ENCODE peak calls at places on chromosomes 16 and 17, in six cellular contexts. O is bronchial epithelial cell, K is cardiac fibroblast, N is AG09309, E is left ventricle myocardium inferior, Z is adrenal gland. G is an unnamed sample.

GRCh38 chr16:85306071-85306792 is 194.0 kb upstream of the CIBAR2 start:
- DNase-seq in O (peak; percentile 86), K (peak; percentile 75), N (peak; percentile 35), E (peak; percentile 84), Z (peak; percentile 71), G (peak; percentile 75)

GRCh38 chr17:58960068-58960467 is 146.6 kb downstream of the TRIM37 start:
- DNase-seq in O (peak; percentile 78), K (peak; percentile 82), N (peak; percentile 38), E (no peak), Z (no peak), G (peak; percentile 85)

GRCh38 chr17:42287305-42288077 is 807 bp upstream of the STAT5A start:
- DNase-seq in O (no peak), K (no peak), N (no peak), E (peak; percentile 42), Z (peak; percentile 67), G (no peak)

GRCh38 chr17:31226373-31226772 is 70.7 kb downstream of the OMG start:
- DNase-seq in O (no peak), K (no peak), N (no peak), E (no peak), Z (no peak), G (no peak)

GRCh38 chr16:31351937-31352315 is 3.0 kb upstream of the ITGAX start:
- DNase-seq in O (no peak), K (peak; percentile 20), N (no peak), E (no peak), Z (no peak), G (no peak)

GRCh38 chr17:3636908-3637373 is 381 bp downstream of the CTNS start:
- DNase-seq in O (no peak), K (peak; percentile 8), N (no peak), E (no peak), Z (no peak), G (no peak)

GRCh38 chr17:15350777-15351486 is 9.5 kb upstream of the TEKT3 start:
- DNase-seq in O (no peak), K (no peak), N (no peak), E (no peak), Z (no peak), G (no peak)

GRCh38 chr17:1179635-1180433 is at the start of gene ABR:
- DNase-seq in O (no peak), K (peak; percentile 23), N (no peak), E (peak; percentile 55), Z (peak; percentile 72), G (no peak)

GRCh38 chr17:72970246-72970645 is 122.2 kb downstream of the SLC39A11 start:
- DNase-seq in O (no peak), K (no peak), N (no peak), E (no peak), Z (no peak), G (no peak)

GRCh38 chr16:27564226-27564625 is 14.3 kb downstream of the KATNIP start:
- DNase-seq in O (no peak), K (no peak), N (no peak), E (no peak), Z (no peak), G (no peak)

GRCh38 chr17:70610161-70610560 is 440.8 kb downstream of the KCNJ2 start:
- DNase-seq in O (no peak), K (no peak), N (no peak), E (no peak), Z (no peak), G (no peak)

GRCh38 chr16:86585821-86586611 is 7.7 kb downstream of the FOXL1 start:
- DNase-seq in O (peak; percentile 80), K (peak; percentile 87), N (no peak), E (no peak), Z (no peak), G (peak; percentile 82)

GRCh38 chr17:45812102-45812501 is 28.0 kb downstream of the CRHR1 start:
- DNase-seq in O (peak; percentile 38), K (peak; percentile 17), N (no peak), E (no peak), Z (no peak), G (peak; percentile 40)

GRCh38 chr17:81731271-81731670 is 19.2 kb downstream of the SLC25A10 start:
- DNase-seq in O (no peak), K (no peak), N (peak; percentile 67), E (no peak), Z (no peak), G (peak; percentile 47)

GRCh38 chr16:52237823-52238222 is 309.1 kb downstream of the TOX3 start:
- DNase-seq in O (no peak), K (no peak), N (no peak), E (no peak), Z (no peak), G (no peak)

GRCh38 chr16:88361775-88362174 is 21.0 kb upstream of the ZNF469 start:
- DNase-seq in O (no peak), K (no peak), N (no peak), E (no peak), Z (no peak), G (no peak)

GRCh38 chr16:8588703-8589292 is 1.5 kb downstream of the TMEM114 start:
- DNase-seq in O (no peak), K (no peak), N (no peak), E (no peak), Z (no peak), G (no peak)

GRCh38 chr17:41800601-41801373 is 11.0 kb downstream of the P3H4 start:
- DNase-seq in O (peak; percentile 99), K (peak; percentile 43), N (no peak), E (no peak), Z (no peak), G (peak; percentile 100)

GRCh38 chr17:62703269-62703775 is 75.9 kb downstream of the MRC2 start:
- DNase-seq in O (peak; percentile 77), K (peak; percentile 35), N (no peak), E (no peak), Z (no peak), G (peak; percentile 84)

GRCh38 chr17:77396610-77397009 is 255.8 kb downstream of the SEC14L1 start:
- DNase-seq in O (no peak), K (no peak), N (no peak), E (no peak), Z (no peak), G (no peak)

GRCh38 chr17:10737786-10738185 is 8.0 kb upstream of the TMEM220 start:
- DNase-seq in O (no peak), K (no peak), N (no peak), E (no peak), Z (peak; percentile 2), G (no peak)

GRCh38 chr16:31118223-31119155 is 1.0 kb downstream of the KAT8 start:
- DNase-seq in O (peak; percentile 100), K (peak; percentile 91), N (peak; percentile 65), E (no peak), Z (no peak), G (peak; percentile 98)

GRCh38 chr16:57694556-57695377 is at the start of gene DRC7:
- DNase-seq in O (peak; percentile 47), K (peak; percentile 50), N (no peak), E (no peak), Z (peak; percentile 34), G (peak; percentile 53)

GRCh38 chr17:28057731-28058246 is 15.3 kb downstream of the NLK start:
- DNase-seq in O (peak; percentile 84), K (peak; percentile 63), N (no peak), E (no peak), Z (no peak), G (peak; percentile 84)

GRCh38 chr17:76707985-76708807 is 2.6 kb downstream of the MXRA7 start:
- DNase-seq in O (no peak), K (peak; percentile 31), N (no peak), E (peak; percentile 53), Z (peak; percentile 53), G (no peak)

GRCh38 chr17:72511874-72512273 is 391.1 kb downstream of the SOX9 start:
- DNase-seq in O (no peak), K (no peak), N (no peak), E (no peak), Z (no peak), G (no peak)

GRCh38 chr17:752620-753219 is 656 bp upstream of the GEMIN4 start:
- DNase-seq in O (no peak), K (peak; percentile 65), N (no peak), E (peak; percentile 75), Z (peak; percentile 59), G (peak; percentile 39)

GRCh38 chr16:79267781-79268180 is 332.8 kb downstream of the MAF start:
- DNase-seq in O (no peak), K (no peak), N (no peak), E (no peak), Z (no peak), G (no peak)

GRCh38 chr16:29760567-29761279 is 14.9 kb upstream of the C16orf54 start:
- DNase-seq in O (no peak), K (no peak), N (no peak), E (no peak), Z (no peak), G (no peak)

GRCh38 chr17:15978606-15979005 is 20.9 kb downstream of the ZSWIM7 start:
- DNase-seq in O (no peak), K (no peak), N (no peak), E (no peak), Z (no peak), G (no peak)

GRCh38 chr17:50177476-50177875 is 11.7 kb downstream of the SGCA start:
- DNase-seq in O (peak; percentile 75), K (peak; percentile 38), N (no peak), E (no peak), Z (no peak), G (peak; percentile 80)

GRCh38 chr17:42975265-42975664 is 4.6 kb downstream of the PTGES3L start:
- DNase-seq in O (no peak), K (no peak), N (no peak), E (no peak), Z (no peak), G (no peak)

GRCh38 chr17:988561-988960 is 8.4 kb upstream of the TIMM22 start:
- DNase-seq in O (no peak), K (no peak), N (no peak), E (no peak), Z (no peak), G (no peak)

GRCh38 chr16:12672986-12673385 is 130.7 kb downstream of the CPPED1 start:
- DNase-seq in O (no peak), K (no peak), N (no peak), E (no peak), Z (no peak), G (no peak)

GRCh38 chr17:64778102-64778366 is 115.9 kb upstream of the SMURF2 start:
- DNase-seq in O (no peak), K (no peak), N (no peak), E (no peak), Z (no peak), G (no peak)
- H3K4me3 ChIP-seq in O (no peak overlapping the region), K (no peak overlapping the region), N (no peak overlapping the region), E (peak overlapping the region; percentile 72), Z (no peak overlapping the region), G (no peak overlapping the region)

GRCh38 chr16:901715-902601 is 68.8 kb downstream of the LMF1 start:
- DNase-seq in O (no peak), K (no peak), N (no peak), E (no peak), Z (no peak), G (no peak)
- H3K4me3 ChIP-seq in O (no peak overlapping the region), K (no peak overlapping the region), N (no peak overlapping the region), E (no peak overlapping the region), Z (no peak overlapping the region), G (no peak overlapping the region)

GRCh38 chr16:16022683-16023064 is 73.3 kb downstream of the ABCC1 start:
- DNase-seq in O (no peak), K (no peak), N (no peak), E (no peak), Z (no peak), G (no peak)
- H3K4me3 ChIP-seq in O (no peak overlapping the region), K (no peak overlapping the region), N (no peak overlapping the region), E (peak overlapping the region; percentile 24), Z (no peak overlapping the region), G (no peak overlapping the region)

GRCh38 chr17:78884148-78884870 is 18.7 kb downstream of the CEP295NL start:
- DNase-seq in O (no peak), K (no peak), N (no peak), E (no peak), Z (no peak), G (no peak)
- H3K4me3 ChIP-seq in O (no peak overlapping the region), K (peak overlapping the region; percentile 39), N (peak overlapping the region; percentile 35), E (peak overlapping the region; percentile 59), Z (no peak overlapping the region), G (no peak overlapping the region)

G was measured in epithelial cell of esophagus.